ENCODE peak calls at places on chromosome 20, in seven cellular contexts. One of them, this sample, is unnamed.

GRCh38 chr20:25000268-25000801 is 7.8 kb upstream of the APMAP start:
- DNase-seq in left lung: peak
- DNase-seq in heart right ventricle: peak
- DNase-seq in retinal pigment epithelial cell: peak
- DNase-seq in psoas muscle: peak
- DNase-seq in SK-N-SH: no peak
- DNase-seq in upper lobe of right lung: peak
- DNase-seq in this sample: peak

GRCh38 chr20:33674294-33675126 is at the start of gene NECAB3:
- DNase-seq in left lung: peak
- DNase-seq in heart right ventricle: peak
- DNase-seq in retinal pigment epithelial cell: no peak
- DNase-seq in psoas muscle: peak
- DNase-seq in SK-N-SH: peak
- DNase-seq in upper lobe of right lung: peak
- DNase-seq in this sample: peak

GRCh38 chr20:45115386-45115774 is 406 bp upstream of the WFDC5 start:
- DNase-seq in left lung: no peak
- DNase-seq in heart right ventricle: no peak
- DNase-seq in retinal pigment epithelial cell: no peak
- DNase-seq in psoas muscle: no peak
- DNase-seq in SK-N-SH: no peak
- DNase-seq in upper lobe of right lung: no peak
- DNase-seq in this sample: no peak

GRCh38 chr20:36461600-36462439 is 79.5 kb upstream of the MYL9 start:
- DNase-seq in left lung: peak
- DNase-seq in heart right ventricle: peak
- DNase-seq in retinal pigment epithelial cell: no peak
- DNase-seq in psoas muscle: peak
- DNase-seq in SK-N-SH: peak
- DNase-seq in upper lobe of right lung: peak
- DNase-seq in this sample: no peak

GRCh38 chr20:17228624-17229061 is 1.8 kb downstream of the PCSK2 start:
- DNase-seq in left lung: peak
- DNase-seq in heart right ventricle: peak
- DNase-seq in retinal pigment epithelial cell: no peak
- DNase-seq in psoas muscle: no peak
- DNase-seq in SK-N-SH: peak
- DNase-seq in upper lobe of right lung: peak
- DNase-seq in this sample: no peak

GRCh38 chr20:51848346-51848745 is 46.0 kb upstream of the SALL4 start:
- DNase-seq in left lung: no peak
- DNase-seq in heart right ventricle: no peak
- DNase-seq in retinal pigment epithelial cell: no peak
- DNase-seq in psoas muscle: no peak
- DNase-seq in SK-N-SH: no peak
- DNase-seq in upper lobe of right lung: no peak
- DNase-seq in this sample: no peak

GRCh38 chr20:56460459-56460858 is 8.0 kb upstream of the RTF2 start:
- DNase-seq in left lung: no peak
- DNase-seq in heart right ventricle: no peak
- DNase-seq in retinal pigment epithelial cell: no peak
- DNase-seq in psoas muscle: no peak
- DNase-seq in SK-N-SH: no peak
- DNase-seq in upper lobe of right lung: no peak
- DNase-seq in this sample: no peak

GRCh38 chr20:58473818-58474425 is 41.3 kb downstream of the APCDD1L start:
- DNase-seq in left lung: no peak
- DNase-seq in heart right ventricle: no peak
- DNase-seq in retinal pigment epithelial cell: no peak
- DNase-seq in psoas muscle: no peak
- DNase-seq in SK-N-SH: peak
- DNase-seq in upper lobe of right lung: no peak
- DNase-seq in this sample: no peak

GRCh38 chr20:63502671-63503172 is 3.8 kb upstream of the EEF1A2 start:
- DNase-seq in left lung: no peak
- DNase-seq in heart right ventricle: no peak
- DNase-seq in retinal pigment epithelial cell: no peak
- DNase-seq in psoas muscle: peak
- DNase-seq in SK-N-SH: peak
- DNase-seq in upper lobe of right lung: no peak
- DNase-seq in this sample: no peak

GRCh38 chr20:7966176-7966575 is 25.9 kb upstream of the HAO1 start:
- DNase-seq in left lung: no peak
- DNase-seq in heart right ventricle: no peak
- DNase-seq in retinal pigment epithelial cell: no peak
- DNase-seq in psoas muscle: no peak
- DNase-seq in SK-N-SH: peak
- DNase-seq in upper lobe of right lung: no peak
- DNase-seq in this sample: no peak
- TF ChIP-seq CTCF in left lung: no peak
- TF ChIP-seq CTCF in heart right ventricle: no peak
- TF ChIP-seq CTCF in retinal pigment epithelial cell: no peak
- TF ChIP-seq CTCF in psoas muscle: no peak
- TF ChIP-seq CTCF in SK-N-SH: no peak
- TF ChIP-seq CTCF in upper lobe of right lung: no peak
- TF ChIP-seq CTCF in this sample: no peak

GRCh38 chr20:1308067-1308701 is 20.8 kb downstream of the SDCBP2 start:
- DNase-seq in left lung: no peak
- DNase-seq in heart right ventricle: no peak
- DNase-seq in retinal pigment epithelial cell: no peak
- DNase-seq in psoas muscle: no peak
- DNase-seq in SK-N-SH: no peak
- DNase-seq in upper lobe of right lung: no peak
- DNase-seq in this sample: no peak
- TF ChIP-seq CTCF in left lung: no peak
- TF ChIP-seq CTCF in heart right ventricle: no peak
- TF ChIP-seq CTCF in retinal pigment epithelial cell: no peak
- TF ChIP-seq CTCF in psoas muscle: no peak
- TF ChIP-seq CTCF in SK-N-SH: no peak
- TF ChIP-seq CTCF in upper lobe of right lung: no peak
- TF ChIP-seq CTCF in this sample: no peak

GRCh38 chr20:49482621-49483017 is at the start of gene KCNB1:
- DNase-seq in left lung: no peak
- DNase-seq in heart right ventricle: peak
- DNase-seq in retinal pigment epithelial cell: no peak
- DNase-seq in psoas muscle: peak
- DNase-seq in SK-N-SH: peak
- DNase-seq in upper lobe of right lung: peak
- DNase-seq in this sample: peak
- TF ChIP-seq CTCF in left lung: no peak
- TF ChIP-seq CTCF in heart right ventricle: no peak
- TF ChIP-seq CTCF in retinal pigment epithelial cell: no peak
- TF ChIP-seq CTCF in psoas muscle: no peak
- TF ChIP-seq CTCF in SK-N-SH: no peak
- TF ChIP-seq CTCF in upper lobe of right lung: no peak
- TF ChIP-seq CTCF in this sample: peak

DNA sequence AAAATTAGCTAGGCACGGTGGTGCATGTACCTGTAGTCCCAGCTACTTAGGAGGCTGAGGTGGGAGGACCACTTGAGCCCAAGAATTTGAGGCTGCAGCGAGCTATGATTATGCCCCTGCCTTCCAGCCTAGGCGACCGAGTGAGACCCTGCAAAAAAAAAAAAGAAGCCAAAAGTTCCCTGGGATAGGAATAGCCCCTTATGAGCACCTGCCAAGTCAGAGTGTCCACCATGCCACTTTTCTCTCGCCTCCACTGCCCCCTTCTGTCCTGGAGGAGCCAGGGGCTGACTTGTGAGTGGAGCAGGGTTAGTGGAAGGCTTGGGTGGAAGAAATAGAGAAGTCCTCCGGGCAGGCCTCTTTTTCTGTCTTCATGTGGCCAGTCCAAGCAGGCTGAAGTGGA is 12.1 kb upstream of the DDX27 start:
- DNase-seq in left lung: no peak
- DNase-seq in heart right ventricle: no peak
- DNase-seq in retinal pigment epithelial cell: no peak
- DNase-seq in psoas muscle: no peak
- DNase-seq in SK-N-SH: no peak
- DNase-seq in upper lobe of right lung: no peak
- DNase-seq in this sample: no peak
- TF ChIP-seq CTCF in left lung: no peak
- TF ChIP-seq CTCF in heart right ventricle: no peak
- TF ChIP-seq CTCF in retinal pigment epithelial cell: peak
- TF ChIP-seq CTCF in psoas muscle: no peak
- TF ChIP-seq CTCF in SK-N-SH: peak
- TF ChIP-seq CTCF in upper lobe of right lung: no peak
- TF ChIP-seq CTCF in this sample: peak

This sample was measured in HFFc6.